ENCODE peak calls at places on chromosome 16, in four cellular contexts. W, M, H and R are unnamed samples.

GRCh38 chr16:77221482-77221881 is 22.3 kb downstream of the SYCE1L start:
- DNase-seq in W (no peak), M (no peak), H (no peak), R (no peak)

GRCh38 chr16:52597772-52598483 is 51.0 kb upstream of the TOX3 start:
- DNase-seq in W (no peak), M (no peak), H (no peak), R (peak)

GRCh38 chr16:55411231-55411630 is 67.8 kb upstream of the MMP2 start:
- DNase-seq in W (no peak), M (no peak), H (no peak), R (no peak)

GRCh38 chr16:70638814-70639792 is 7.3 kb upstream of the IL34 start:
- DNase-seq in W (no peak), M (peak), H (no peak), R (no peak)

GRCh38 chr16:73268311-73268997 is 220.5 kb upstream of the ZFHX3 start:
- DNase-seq in W (no peak), M (peak), H (no peak), R (no peak)

GRCh38 chr16:48852955-48853354 is 243.0 kb upstream of the N4BP1 start:
- DNase-seq in W (no peak), M (no peak), H (no peak), R (no peak)

GRCh38 chr16:84532299-84532724 is 27.9 kb upstream of the MEAK7 start:
- DNase-seq in W (peak), M (peak), H (peak), R (peak)

GRCh38 chr16:49675417-49675816 is 180.5 kb downstream of the ZNF423 start:
- DNase-seq in W (no peak), M (no peak), H (no peak), R (no peak)

GRCh38 chr16:20897897-20898296 is 2.3 kb downstream of the DCUN1D3 start:
- DNase-seq in W (no peak), M (peak), H (no peak), R (no peak)

GRCh38 chr16:58280146-58280845 is 14.5 kb downstream of the PRSS54 start:
- DNase-seq in W (no peak), M (no peak), H (no peak), R (no peak)

GRCh38 chr16:27853101-27853500 is 210.4 kb downstream of the GSG1L start:
- DNase-seq in W (peak), M (no peak), H (no peak), R (no peak)
- H3K27ac ChIP-seq in W (no peak), M (no peak), H (no peak), R (no peak)

GRCh38 chr16:25031132-25031440 is 15.9 kb upstream of the ARHGAP17 start:
- DNase-seq in W (no peak), M (no peak), H (no peak), R (no peak)
- H3K4me3 ChIP-seq in W (peak), M (no peak), H (peak), R (no peak)

GRCh38 chr16:68249361-68249760 is 4.2 kb downstream of the PLA2G15 start:
- DNase-seq in W (no peak), M (no peak), H (no peak), R (no peak)

GRCh38 chr16:68247400-68247799 is 2.2 kb downstream of the PLA2G15 start:
- DNase-seq in W (no peak), M (no peak), H (no peak), R (no peak)

GRCh38 chr16:68246121-68246520 is 948 bp downstream of the PLA2G15 start:
- DNase-seq in W (peak), M (no peak), H (no peak), R (no peak)

GRCh38 chr16:68246671-68247070 is 1.5 kb downstream of the PLA2G15 start:
- DNase-seq in W (no peak), M (no peak), H (no peak), R (no peak)

DNA sequence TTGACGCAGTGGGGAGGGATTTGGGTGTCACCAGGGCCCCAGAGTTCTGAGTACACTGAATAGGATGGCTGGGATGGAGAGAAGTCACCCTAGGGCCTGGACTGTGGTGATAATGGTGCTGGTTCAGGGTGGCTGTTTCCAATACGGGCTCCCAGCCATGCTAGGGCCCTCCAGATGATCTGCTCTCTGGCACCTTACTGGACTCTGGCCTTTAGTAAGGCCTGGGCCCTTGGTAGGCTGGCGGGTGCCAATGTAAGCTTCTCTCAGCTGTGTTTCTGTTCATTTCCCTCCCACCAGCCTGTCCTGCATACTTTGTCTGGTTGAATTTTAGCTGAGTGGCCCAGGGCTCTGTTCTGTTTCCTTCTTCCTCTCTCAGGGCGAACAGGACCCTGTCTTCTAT is 2.8 kb downstream of the PLA2G15 start:
- DNase-seq in W (no peak), M (no peak), H (no peak), R (no peak)
- H3K27ac ChIP-seq in W (no peak), M (no peak), H (no peak), R (no peak)

GRCh38 chr16:1530883-1531637 is 2.4 kb upstream of the TMEM204 start:
- DNase-seq in W (no peak), M (no peak), H (no peak), R (peak)
- H3K4me3 ChIP-seq in W (no peak), M (no peak), H (no peak), R (no peak)

GRCh38 chr16:74699666-74700065 is 996 bp downstream of the MLKL start:
- DNase-seq in W (no peak), M (no peak), H (no peak), R (no peak)
- H3K27ac ChIP-seq in W (peak), M (no peak), H (no peak), R (peak)

DNA sequence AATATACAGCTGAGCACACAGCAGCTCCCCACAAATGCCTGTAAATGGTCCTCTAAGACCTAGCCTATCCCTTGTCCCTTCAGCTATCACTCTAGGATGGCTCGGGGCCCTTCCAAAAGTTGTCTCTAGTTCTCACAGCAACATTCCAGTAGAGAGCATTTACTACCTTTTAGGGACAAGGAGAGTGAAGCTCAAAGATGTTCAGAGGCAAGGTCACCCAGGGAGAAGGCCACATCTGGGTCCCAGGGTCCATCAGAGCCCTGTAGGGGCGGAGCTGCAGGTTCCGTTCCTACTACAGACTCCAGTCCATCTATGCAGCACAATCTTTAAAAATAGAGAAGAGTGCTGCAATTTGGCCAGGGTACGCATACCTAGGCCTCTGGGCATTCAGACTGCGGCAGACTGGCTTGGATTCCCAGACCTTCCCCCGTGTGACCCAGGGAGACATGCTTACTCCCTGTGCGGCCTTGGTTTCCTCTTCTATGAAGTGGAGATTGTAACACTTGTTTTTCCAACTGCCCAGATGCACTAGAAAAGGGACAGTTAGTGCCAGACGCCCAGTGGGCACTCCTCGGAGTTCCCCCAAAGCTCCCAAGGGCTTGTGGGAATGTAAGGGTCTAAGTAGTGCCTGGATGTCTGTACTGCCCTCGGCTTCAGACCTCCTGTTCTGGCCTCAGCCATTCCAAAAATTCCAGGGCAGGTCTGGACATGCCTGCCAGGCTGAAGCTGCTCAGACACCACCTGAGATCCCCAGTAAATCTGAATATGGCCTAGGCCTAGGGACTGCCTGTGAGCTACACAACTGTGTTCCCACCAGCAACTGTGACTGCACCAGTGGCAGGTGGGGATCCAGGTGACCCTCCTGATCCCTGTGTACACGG is 2.5 kb downstream of the SLC12A4 start:
- DNase-seq in W (no peak), M (peak), H (no peak), R (no peak)
- H3K4me3 ChIP-seq in W (no peak), M (peak), H (no peak), R (no peak)

DNA sequence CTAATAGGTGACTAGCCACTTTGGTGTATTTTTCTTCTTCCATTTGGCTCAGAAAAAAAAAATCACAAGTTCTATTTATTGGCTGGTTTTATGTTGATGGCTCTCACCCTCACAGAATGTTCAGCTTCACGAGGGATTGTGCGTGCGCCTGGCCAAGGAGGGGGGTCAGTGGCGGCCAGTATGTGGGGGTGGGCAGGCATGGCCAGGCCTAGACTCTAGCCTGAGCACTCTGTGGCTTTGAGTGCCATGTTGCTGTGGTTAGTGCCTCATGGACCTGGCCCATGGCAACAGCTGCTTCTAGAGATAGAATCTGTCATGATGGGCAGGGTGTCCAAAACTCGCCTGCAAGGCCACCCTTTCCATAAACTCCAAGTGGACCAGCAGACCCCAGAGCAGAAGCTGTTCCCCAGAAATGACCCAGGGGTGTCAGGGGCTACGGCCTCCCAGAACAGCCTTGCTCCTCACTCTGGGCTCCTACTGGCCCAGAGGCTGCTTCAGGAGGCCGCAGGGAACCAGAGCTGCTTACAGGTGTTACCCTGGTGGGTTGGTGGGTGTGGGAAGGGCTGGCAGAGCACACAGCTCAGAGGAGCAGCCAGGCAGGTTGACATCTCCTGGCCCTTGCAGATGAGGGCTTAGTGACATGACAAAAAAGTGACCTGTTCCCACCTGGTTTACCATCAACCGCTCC is 124.9 kb downstream of the SOCS1 start:
- DNase-seq in W (no peak), M (no peak), H (no peak), R (no peak)
- H3K27ac ChIP-seq in W (no peak), M (no peak), H (no peak), R (no peak)

DNA sequence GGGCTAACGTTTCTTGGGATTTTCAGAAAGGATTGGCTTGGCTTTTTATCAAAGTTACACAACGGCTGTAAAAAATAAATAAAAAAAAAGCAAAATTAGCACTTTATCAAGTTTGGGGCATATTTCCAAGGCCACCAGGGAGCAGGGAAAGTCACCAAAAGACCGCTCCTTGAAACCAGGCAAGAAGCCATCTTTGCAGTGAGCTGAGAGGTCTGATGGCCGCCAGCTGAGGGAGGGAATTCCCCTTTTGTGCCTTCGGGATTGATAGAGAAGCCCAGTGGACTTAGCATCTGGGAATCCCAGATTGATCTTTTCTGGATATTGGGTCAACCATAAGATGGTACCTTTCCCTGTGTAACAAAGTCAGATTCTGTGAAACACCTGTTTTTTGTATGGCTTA is 192.2 kb downstream of the WWOX start:
- DNase-seq in W (no peak), M (no peak), H (no peak), R (no peak)
- H3K4me3 ChIP-seq in W (no peak), M (no peak), H (no peak), R (no peak)